ENCODE peak calls at places on chromosomes 2 and 18, in four cellular contexts. B is GM23248, G is GM12865, L is aorta. O is an unnamed sample.

GRCh38 chr2:215826838-215827441 is 186.4 kb downstream of the MREG start:
- DNase-seq in B (peak), G (no peak), L (no peak), O (no peak)

GRCh38 chr18:79868811-79869541 is 71.2 kb downstream of the KCNG2 start:
- DNase-seq in B (no peak), G (no peak), L (no peak), O (no peak)

GRCh38 chr2:130759906-130760753 is 4.8 kb downstream of the AMER3 start:
- DNase-seq in B (peak), G (no peak), L (no peak), O (no peak)

GRCh38 chr2:191899442-191899841 is 52.6 kb upstream of the CAVIN2 start:
- DNase-seq in B (peak), G (no peak), L (no peak), O (peak)

GRCh38 chr2:60888853-60889252 is 7.5 kb downstream of the REL start:
- DNase-seq in B (no peak), G (no peak), L (no peak), O (no peak)

GRCh38 chr2:8239402-8240127 is 442.3 kb upstream of the ID2 start:
- DNase-seq in B (no peak), G (peak), L (no peak), O (no peak)

GRCh38 chr2:47056374-47056773 is 98.7 kb downstream of the STPG4 start:
- DNase-seq in B (peak), G (no peak), L (peak), O (no peak)

GRCh38 chr2:241375300-241375699 is 19.2 kb downstream of the FARP2 start:
- DNase-seq in B (no peak), G (no peak), L (no peak), O (no peak)

GRCh38 chr2:160257015-160257741 is 57.1 kb upstream of the ITGB6 start:
- DNase-seq in B (no peak), G (no peak), L (no peak), O (no peak)

GRCh38 chr18:49431563-49431962 is 28.9 kb downstream of the DYM start:
- DNase-seq in B (no peak), G (no peak), L (no peak), O (no peak)

GRCh38 chr2:187982668-187983067 is 309.0 kb upstream of the GULP1 start:
- DNase-seq in B (peak), G (peak), L (no peak), O (peak)

GRCh38 chr18:7360606-7361170 is 129.8 kb downstream of the LRRC30 start:
- DNase-seq in B (no peak), G (no peak), L (no peak), O (no peak)

GRCh38 chr18:58691256-58691655 is 20.0 kb downstream of the MALT1 start:
- DNase-seq in B (no peak), G (no peak), L (no peak), O (no peak)

GRCh38 chr2:85913854-85914524 is 25.2 kb upstream of the ST3GAL5 start:
- DNase-seq in B (peak), G (no peak), L (no peak), O (peak)

GRCh38 chr18:9017170-9017899 is 85.2 kb upstream of the NDUFV2 start:
- DNase-seq in B (peak), G (peak), L (peak), O (peak)

GRCh38 chr2:71154798-71155197 is 24.4 kb downstream of the MPHOSPH10 start:
- DNase-seq in B (peak), G (peak), L (no peak), O (no peak)

GRCh38 chr18:853471-853870 is 41.4 kb upstream of the YES1 start:
- DNase-seq in B (no peak), G (no peak), L (no peak), O (no peak)

GRCh38 chr2:236177604-236177966 is 9.4 kb upstream of the GBX2 start:
- DNase-seq in B (peak), G (peak), L (no peak), O (no peak)
- H3K4me3 ChIP-seq in B (peak), G (no peak), L (no peak), O (no peak)

GRCh38 chr2:72824224-72824842 is 1.5 kb downstream of the EXOC6B start:
- DNase-seq in B (peak), G (no peak), L (no peak), O (no peak)

GRCh38 chr2:72827495-72827894 is 1.7 kb upstream of the EXOC6B start:
- DNase-seq in B (no peak), G (no peak), L (no peak), O (no peak)

GRCh38 chr2:72826156-72826477 is 284 bp upstream of the EXOC6B start:
- DNase-seq in B (no peak), G (no peak), L (no peak), O (no peak)

GRCh38 chr2:72827999-72828646 is 2.3 kb upstream of the EXOC6B start:
- DNase-seq in B (peak), G (no peak), L (no peak), O (no peak)

DNA sequence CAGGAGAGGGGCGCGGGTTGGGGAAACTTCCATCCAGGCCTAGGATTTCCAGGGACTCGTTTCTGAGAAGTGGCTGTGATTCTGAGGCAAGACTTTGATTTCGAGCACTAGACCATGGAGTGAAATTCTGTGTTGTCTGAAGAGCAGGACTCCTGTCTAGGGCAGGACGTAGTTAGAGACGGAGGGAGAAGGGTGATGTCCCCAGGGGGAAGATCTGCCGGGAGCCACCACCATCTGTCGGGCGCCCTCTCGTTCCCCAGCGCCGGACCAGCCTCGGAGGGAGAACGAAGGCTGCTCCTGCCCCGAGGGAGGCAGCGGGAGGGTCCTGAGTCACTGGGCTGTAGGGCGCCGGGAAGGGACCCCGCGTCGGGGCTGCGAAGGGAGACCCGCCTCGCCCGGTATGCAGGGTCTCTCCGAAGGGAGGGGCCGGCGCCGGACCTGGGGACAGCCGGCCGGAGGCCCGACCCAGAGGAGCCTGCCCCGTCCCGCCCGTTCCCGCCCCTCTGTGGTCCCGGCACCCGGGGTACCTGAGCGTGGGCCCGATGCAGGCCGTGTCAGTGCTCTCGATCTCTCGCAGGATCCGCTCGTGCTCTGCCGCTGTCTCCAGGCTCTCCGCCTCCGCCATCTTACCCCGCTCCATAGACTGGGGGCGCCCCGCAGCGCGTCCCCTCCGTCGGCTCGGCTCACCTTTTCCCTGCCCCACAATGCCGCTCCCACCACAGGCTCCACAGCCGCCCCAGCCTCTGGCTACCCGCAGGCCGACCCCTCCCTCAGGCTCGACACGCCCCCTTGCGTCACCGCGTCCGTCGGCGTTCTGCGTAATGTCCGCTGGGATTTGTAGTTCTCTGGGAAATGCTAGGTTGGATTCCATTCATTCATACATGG is at the start of gene EXOC6B:
- DNase-seq in B (peak), G (peak), L (peak), O (peak)
- H3K4me3 ChIP-seq in B (peak), G (peak), L (peak), O (peak)

GRCh38 chr2:118221952-118222594 is 133.8 kb downstream of the INSIG2 start:
- DNase-seq in B (peak), G (peak), L (no peak), O (peak)

GRCh38 chr2:118223487-118224136 is 135.3 kb downstream of the INSIG2 start:
- DNase-seq in B (peak), G (peak), L (no peak), O (no peak)

GRCh38 chr2:118222643-118223486 is 134.6 kb downstream of the INSIG2 start:
- DNase-seq in B (peak), G (peak), L (no peak), O (no peak)

GRCh38 chr2:118224144-118224887 is 136.0 kb downstream of the INSIG2 start:
- DNase-seq in B (peak), G (peak), L (no peak), O (no peak)

DNA sequence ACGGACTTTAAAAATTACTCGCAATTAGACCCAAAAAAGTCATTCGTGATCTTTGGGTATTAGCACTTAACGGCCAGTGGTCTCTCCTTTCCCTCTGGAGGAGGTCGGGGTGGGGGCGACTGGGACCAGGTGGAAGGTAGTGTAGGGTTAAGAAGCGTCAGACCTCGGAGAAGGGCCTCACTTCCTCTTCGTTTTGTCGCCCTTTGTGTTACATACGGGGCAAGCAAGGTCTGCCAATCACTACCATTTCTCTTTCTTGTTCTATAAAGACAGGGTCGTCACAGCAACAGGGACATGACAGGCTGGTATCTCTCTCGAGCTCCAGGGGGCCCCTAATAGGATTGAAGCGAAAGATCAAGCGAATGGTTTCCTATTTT is 136.6 kb downstream of the INSIG2 start:
- DNase-seq in B (no peak), G (peak), L (no peak), O (no peak)
- H3K4me3 ChIP-seq in B (peak), G (peak), L (no peak), O (no peak)

DNA sequence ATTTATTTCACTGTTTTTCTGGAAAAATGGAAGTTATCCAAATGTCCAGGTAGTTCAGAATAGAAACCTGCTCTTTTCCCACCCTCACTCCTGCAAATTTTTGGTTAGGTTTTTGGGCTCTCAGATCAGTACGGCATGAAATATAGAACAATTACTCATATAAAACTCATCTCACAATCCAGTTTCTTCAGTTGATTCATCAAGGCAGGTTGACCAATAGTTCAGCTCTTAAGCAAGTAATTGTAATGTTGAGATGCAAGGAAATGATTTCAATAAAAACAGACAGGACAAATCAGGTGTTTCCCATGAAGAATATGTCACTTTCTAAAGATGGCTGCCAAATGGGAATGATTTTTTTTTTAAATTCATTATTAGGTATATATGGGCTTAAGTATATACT is 2.0 kb downstream of the RAB27B start:
- DNase-seq in B (peak), G (no peak), L (no peak), O (no peak)
- H3K4me3 ChIP-seq in B (no peak), G (no peak), L (no peak), O (no peak)

GRCh38 chr2:30300122-30300455 is 68.8 kb downstream of the LBH start:
- DNase-seq in B (no peak), G (no peak), L (no peak), O (no peak)
- H3K4me3 ChIP-seq in B (no peak), G (no peak), L (no peak), O (no peak)

GRCh38 chr2:11830708-11831301 is 84.4 kb downstream of the LPIN1 start:
- DNase-seq in B (no peak), G (no peak), L (no peak), O (no peak)

GRCh38 chr2:11827547-11827946 is 81.1 kb downstream of the LPIN1 start:
- DNase-seq in B (no peak), G (peak), L (no peak), O (no peak)

GRCh38 chr2:11828933-11829323 is 82.5 kb downstream of the LPIN1 start:
- DNase-seq in B (no peak), G (no peak), L (no peak), O (no peak)

GRCh38 chr2:11829947-11830707 is 83.7 kb downstream of the LPIN1 start:
- DNase-seq in B (peak), G (peak), L (peak), O (peak)

DNA sequence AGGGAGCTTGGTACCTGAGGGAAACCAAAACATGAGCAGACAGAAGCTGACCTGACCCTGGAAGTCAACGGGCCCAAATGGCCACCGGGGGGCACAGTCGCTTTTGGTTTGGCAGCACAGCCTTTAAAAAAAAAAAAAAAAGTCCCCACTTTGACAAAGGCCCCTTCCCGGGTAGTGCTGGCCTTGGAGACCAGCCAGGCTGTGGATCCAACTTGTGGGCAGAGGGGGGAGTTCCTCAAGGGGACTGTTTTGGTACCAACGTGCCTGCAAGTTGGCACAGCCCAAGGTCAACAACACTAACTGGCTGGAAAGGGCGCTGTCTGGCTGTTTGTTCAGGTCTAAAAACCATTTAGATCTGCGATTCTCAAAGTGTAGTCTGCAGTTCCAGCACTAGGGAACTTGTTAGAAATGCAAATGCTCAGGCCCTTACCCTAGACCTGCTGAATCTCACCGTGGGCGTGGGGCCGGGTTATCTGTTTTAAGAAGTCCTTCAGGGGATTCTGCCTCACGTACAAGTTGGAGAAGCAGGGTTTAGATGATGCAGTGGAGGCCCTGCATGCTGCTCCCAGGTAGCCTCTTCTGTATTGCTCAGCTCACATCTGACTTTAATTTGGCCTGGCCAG is 83.0 kb downstream of the LPIN1 start:
- DNase-seq in B (peak), G (peak), L (peak), O (peak)
- H3K4me3 ChIP-seq in B (peak), G (no peak), L (no peak), O (no peak)

GRCh38 chr2:69384618-69385081 is 2.4 kb downstream of the GFPT1 start:
- DNase-seq in B (peak), G (no peak), L (no peak), O (no peak)
- H3K4me3 ChIP-seq in B (peak), G (no peak), L (no peak), O (peak)

O was measured in skeletal muscle cell.